ENCODE peak calls at places on chromosomes 4 and X, in seven cellular contexts. One of them, this sample, is unnamed.

GRCh38 chr4:142331132-142331531 is 515.0 kb downstream of the INPP4B start:
- DNase-seq in A549: no peak
- DNase-seq in LHCN-M2: peak; percentile 40
- DNase-seq in SK-MEL-5: peak; percentile 64
- DNase-seq in SK-N-DZ: no peak
- DNase-seq in omental fat pad: no peak
- DNase-seq in endothelial cell: no peak
- DNase-seq in this sample: peak; percentile 26

GRCh38 chrX:111151764-111152163 is 55.8 kb downstream of the PAK3 start:
- DNase-seq in A549: no peak
- DNase-seq in LHCN-M2: no peak
- DNase-seq in SK-MEL-5: no peak
- DNase-seq in SK-N-DZ: no peak
- DNase-seq in omental fat pad: no peak
- DNase-seq in endothelial cell: no peak
- DNase-seq in this sample: no peak

GRCh38 chr4:125961626-125962025 is 646.9 kb downstream of the FAT4 start:
- DNase-seq in A549: no peak
- DNase-seq in LHCN-M2: no peak
- DNase-seq in SK-MEL-5: no peak
- DNase-seq in SK-N-DZ: no peak
- DNase-seq in omental fat pad: no peak
- DNase-seq in endothelial cell: no peak
- DNase-seq in this sample: no peak

GRCh38 chrX:71224098-71224708 is 1.2 kb downstream of the GJB1 start:
- DNase-seq in A549: no peak
- DNase-seq in LHCN-M2: no peak
- DNase-seq in SK-MEL-5: no peak
- DNase-seq in SK-N-DZ: no peak
- DNase-seq in omental fat pad: no peak
- DNase-seq in endothelial cell: no peak
- DNase-seq in this sample: no peak

GRCh38 chr4:182189107-182189878 is 53.9 kb upstream of the TENM3 start:
- DNase-seq in A549: no peak
- DNase-seq in LHCN-M2: peak; percentile 92
- DNase-seq in SK-MEL-5: no peak
- DNase-seq in SK-N-DZ: no peak
- DNase-seq in omental fat pad: no peak
- DNase-seq in endothelial cell: no peak
- DNase-seq in this sample: no peak

GRCh38 chr4:116070283-116070682 is 956.9 kb upstream of the NDST4 start:
- DNase-seq in A549: no peak
- DNase-seq in LHCN-M2: peak; percentile 53
- DNase-seq in SK-MEL-5: no peak
- DNase-seq in SK-N-DZ: no peak
- DNase-seq in omental fat pad: no peak
- DNase-seq in endothelial cell: no peak
- DNase-seq in this sample: no peak

GRCh38 chrX:1124531-1124930 is 87.9 kb downstream of the CRLF2 start:
- DNase-seq in A549: no peak
- DNase-seq in LHCN-M2: no peak
- DNase-seq in SK-MEL-5: peak; percentile 77
- DNase-seq in SK-N-DZ: no peak
- DNase-seq in omental fat pad: no peak
- DNase-seq in endothelial cell: no peak
- DNase-seq in this sample: no peak

GRCh38 chr4:55854132-55854531 is 684 bp downstream of the EXOC1 start:
- DNase-seq in A549: no peak
- DNase-seq in LHCN-M2: peak; percentile 12
- DNase-seq in SK-MEL-5: no peak
- DNase-seq in SK-N-DZ: no peak
- DNase-seq in omental fat pad: no peak
- DNase-seq in endothelial cell: no peak
- DNase-seq in this sample: no peak

GRCh38 chr4:177339794-177340374 is 30.2 kb downstream of the NEIL3 start:
- DNase-seq in A549: peak; percentile 7
- DNase-seq in LHCN-M2: peak; percentile 50
- DNase-seq in SK-MEL-5: peak; percentile 67
- DNase-seq in SK-N-DZ: peak; percentile 13
- DNase-seq in omental fat pad: no peak
- DNase-seq in endothelial cell: no peak
- DNase-seq in this sample: no peak

GRCh38 chrX:11499076-11500044 is 166.4 kb downstream of the ARHGAP6 start:
- DNase-seq in A549: no peak
- DNase-seq in LHCN-M2: no peak
- DNase-seq in SK-MEL-5: no peak
- DNase-seq in SK-N-DZ: no peak
- DNase-seq in omental fat pad: no peak
- DNase-seq in endothelial cell: no peak
- DNase-seq in this sample: no peak

GRCh38 chr4:160406426-160406825 is 1303.5 kb downstream of the RAPGEF2 start:
- DNase-seq in A549: no peak
- DNase-seq in LHCN-M2: no peak
- DNase-seq in SK-MEL-5: no peak
- DNase-seq in SK-N-DZ: no peak
- DNase-seq in omental fat pad: no peak
- DNase-seq in endothelial cell: no peak
- DNase-seq in this sample: no peak

GRCh38 chr4:5883916-5884315 is 9.0 kb downstream of the CRMP1 start:
- DNase-seq in A549: no peak
- DNase-seq in LHCN-M2: peak; percentile 40
- DNase-seq in SK-MEL-5: no peak
- DNase-seq in SK-N-DZ: no peak
- DNase-seq in omental fat pad: no peak
- DNase-seq in endothelial cell: no peak
- DNase-seq in this sample: no peak

GRCh38 chrX:23907496-23908218 is at the start of the genes APOO and CXorf58:
- DNase-seq in A549: peak; percentile 82
- DNase-seq in LHCN-M2: peak; percentile 86
- DNase-seq in SK-MEL-5: peak; percentile 91
- DNase-seq in SK-N-DZ: peak; percentile 90
- DNase-seq in omental fat pad: peak; percentile 36
- DNase-seq in endothelial cell: peak; percentile 85
- DNase-seq in this sample: peak; percentile 90

GRCh38 chrX:22081475-22082092 is 49.5 kb downstream of the PHEX start:
- DNase-seq in A549: no peak
- DNase-seq in LHCN-M2: peak; percentile 58
- DNase-seq in SK-MEL-5: peak; percentile 73
- DNase-seq in SK-N-DZ: no peak
- DNase-seq in omental fat pad: peak; percentile 40
- DNase-seq in endothelial cell: peak; percentile 56
- DNase-seq in this sample: peak; percentile 26

GRCh38 chr4:78612398-78613005 is 60.9 kb downstream of the ANXA3 start:
- DNase-seq in A549: peak; percentile 11
- DNase-seq in LHCN-M2: peak; percentile 55
- DNase-seq in SK-MEL-5: peak; percentile 59
- DNase-seq in SK-N-DZ: peak; percentile 57
- DNase-seq in omental fat pad: no peak
- DNase-seq in endothelial cell: no peak
- DNase-seq in this sample: no peak

GRCh38 chrX:74923942-74924448 is 1.3 kb downstream of the NEXMIF start:
- DNase-seq in A549: no peak
- DNase-seq in LHCN-M2: no peak
- DNase-seq in SK-MEL-5: no peak
- DNase-seq in SK-N-DZ: peak; percentile 34
- DNase-seq in omental fat pad: no peak
- DNase-seq in endothelial cell: peak; percentile 4
- DNase-seq in this sample: no peak

GRCh38 chr4:13984996-13985780 is 357.7 kb upstream of the BOD1L1 start:
- DNase-seq in A549: no peak
- DNase-seq in LHCN-M2: peak; percentile 100
- DNase-seq in SK-MEL-5: no peak
- DNase-seq in SK-N-DZ: no peak
- DNase-seq in omental fat pad: no peak
- DNase-seq in endothelial cell: no peak
- DNase-seq in this sample: no peak

GRCh38 chrX:137945470-137945869 is 379.5 kb downstream of the ZIC3 start:
- DNase-seq in A549: no peak
- DNase-seq in LHCN-M2: no peak
- DNase-seq in SK-MEL-5: no peak
- DNase-seq in SK-N-DZ: no peak
- DNase-seq in omental fat pad: no peak
- DNase-seq in endothelial cell: no peak
- DNase-seq in this sample: no peak

GRCh38 chr4:172631832-172632231 is 536.8 kb upstream of the GALNT7 start:
- DNase-seq in A549: no peak
- DNase-seq in LHCN-M2: no peak
- DNase-seq in SK-MEL-5: no peak
- DNase-seq in SK-N-DZ: no peak
- DNase-seq in omental fat pad: no peak
- DNase-seq in endothelial cell: no peak
- DNase-seq in this sample: no peak

GRCh38 chr4:100848865-100849264 is 331.0 kb upstream of the EMCN start:
- DNase-seq in A549: no peak
- DNase-seq in LHCN-M2: peak; percentile 19
- DNase-seq in SK-MEL-5: peak; percentile 9
- DNase-seq in SK-N-DZ: no peak
- DNase-seq in omental fat pad: no peak
- DNase-seq in endothelial cell: no peak
- DNase-seq in this sample: no peak

GRCh38 chrX:148457279-148457678 is 43.1 kb upstream of the AFF2 start:
- DNase-seq in A549: no peak
- DNase-seq in LHCN-M2: peak; percentile 1
- DNase-seq in SK-MEL-5: no peak
- DNase-seq in SK-N-DZ: no peak
- DNase-seq in omental fat pad: no peak
- DNase-seq in endothelial cell: no peak
- DNase-seq in this sample: no peak